ENCODE peak calls at places on chromosomes 5 and 9, in five cellular contexts. One of them, this sample, is unnamed.
A peak's percentile ranks its signal among the peaks of the same experiment; 100 is the strongest.

GRCh38 chr9:21919377-21920362 is 74.5 kb downstream of the CDKN2A start:
- DNase-seq in uterus: no peak
- DNase-seq in upper lobe of left lung: no peak
- DNase-seq in stomach: no peak
- DNase-seq in Caco-2: no peak
- DNase-seq in this sample: no peak

GRCh38 chr9:123724211-123724831 is 205.6 kb downstream of the DENND1A start:
- DNase-seq in uterus: no peak
- DNase-seq in upper lobe of left lung: no peak
- DNase-seq in stomach: no peak
- DNase-seq in Caco-2: no peak
- DNase-seq in this sample: no peak

GRCh38 chr9:136287960-136288753 is 15.7 kb downstream of the CCDC187 start:
- DNase-seq in uterus: no peak
- DNase-seq in upper lobe of left lung: peak; percentile 61
- DNase-seq in stomach: no peak
- DNase-seq in Caco-2: no peak
- DNase-seq in this sample: no peak

GRCh38 chr9:129735546-129735945 is 17.3 kb downstream of the PTGES start:
- DNase-seq in uterus: no peak
- DNase-seq in upper lobe of left lung: no peak
- DNase-seq in stomach: no peak
- DNase-seq in Caco-2: no peak
- DNase-seq in this sample: no peak

GRCh38 chr5:34009610-34010009 is 1.8 kb upstream of the AMACR start:
- DNase-seq in uterus: no peak
- DNase-seq in upper lobe of left lung: no peak
- DNase-seq in stomach: no peak
- DNase-seq in Caco-2: no peak
- DNase-seq in this sample: no peak

GRCh38 chr5:146816775-146817387 is 61.7 kb downstream of the PPP2R2B start:
- DNase-seq in uterus: no peak
- DNase-seq in upper lobe of left lung: no peak
- DNase-seq in stomach: no peak
- DNase-seq in Caco-2: no peak
- DNase-seq in this sample: no peak

GRCh38 chr5:127040779-127041520 is 10.6 kb upstream of the MARCHF3 start:
- DNase-seq in uterus: peak; percentile 40
- DNase-seq in upper lobe of left lung: no peak
- DNase-seq in stomach: peak; percentile 28
- DNase-seq in Caco-2: no peak
- DNase-seq in this sample: no peak

GRCh38 chr5:96067902-96068614 is 106.4 kb upstream of the ELL2 start:
- DNase-seq in uterus: no peak
- DNase-seq in upper lobe of left lung: no peak
- DNase-seq in stomach: no peak
- DNase-seq in Caco-2: peak; percentile 47
- DNase-seq in this sample: no peak

GRCh38 chr5:117665121-117665520 is 1090.5 kb upstream of the SEMA6A start:
- DNase-seq in uterus: no peak
- DNase-seq in upper lobe of left lung: no peak
- DNase-seq in stomach: no peak
- DNase-seq in Caco-2: no peak
- DNase-seq in this sample: no peak

GRCh38 chr9:16434522-16434921 is 435.9 kb downstream of the BNC2 start:
- DNase-seq in uterus: no peak
- DNase-seq in upper lobe of left lung: no peak
- DNase-seq in stomach: no peak
- DNase-seq in Caco-2: no peak
- DNase-seq in this sample: no peak

GRCh38 chr5:16866795-16867584 is 69.1 kb downstream of the MYO10 start:
- DNase-seq in uterus: no peak
- DNase-seq in upper lobe of left lung: peak; percentile 66
- DNase-seq in stomach: peak; percentile 79
- DNase-seq in Caco-2: no peak
- DNase-seq in this sample: no peak

GRCh38 chr5:40578501-40579451 is 100.9 kb upstream of the PTGER4 start:
- DNase-seq in uterus: no peak
- DNase-seq in upper lobe of left lung: no peak
- DNase-seq in stomach: no peak
- DNase-seq in Caco-2: no peak
- DNase-seq in this sample: no peak

GRCh38 chr5:142853682-142854081 is 83.5 kb downstream of the ARHGAP26 start:
- DNase-seq in uterus: no peak
- DNase-seq in upper lobe of left lung: no peak
- DNase-seq in stomach: no peak
- DNase-seq in Caco-2: no peak
- DNase-seq in this sample: no peak

GRCh38 chr9:130519927-130520326 is 59.5 kb upstream of the FUBP3 start:
- DNase-seq in uterus: no peak
- DNase-seq in upper lobe of left lung: no peak
- DNase-seq in stomach: no peak
- DNase-seq in Caco-2: no peak
- DNase-seq in this sample: no peak

GRCh38 chr5:76771705-76772405 is 47.0 kb upstream of the F2RL1 start:
- DNase-seq in uterus: no peak
- DNase-seq in upper lobe of left lung: no peak
- DNase-seq in stomach: no peak
- DNase-seq in Caco-2: no peak
- DNase-seq in this sample: no peak

GRCh38 chr9:129280236-129281231 is 102.5 kb upstream of the IER5L start:
- DNase-seq in uterus: no peak
- DNase-seq in upper lobe of left lung: peak; percentile 31
- DNase-seq in stomach: no peak
- DNase-seq in Caco-2: no peak
- DNase-seq in this sample: no peak

GRCh38 chr9:114348906-114349482 is 19.3 kb downstream of the ORM2 start:
- DNase-seq in uterus: peak; percentile 95
- DNase-seq in upper lobe of left lung: no peak
- DNase-seq in stomach: no peak
- DNase-seq in Caco-2: peak; percentile 80
- DNase-seq in this sample: peak; percentile 57

GRCh38 chr9:88590558-88591146 is 55.7 kb downstream of the NXNL2 start:
- DNase-seq in uterus: no peak
- DNase-seq in upper lobe of left lung: peak; percentile 53
- DNase-seq in stomach: no peak
- DNase-seq in Caco-2: peak; percentile 17
- DNase-seq in this sample: no peak

GRCh38 chr5:151427258-151427657 is 20.1 kb upstream of the SLC36A1 start:
- DNase-seq in uterus: no peak
- DNase-seq in upper lobe of left lung: no peak
- DNase-seq in stomach: no peak
- DNase-seq in Caco-2: no peak
- DNase-seq in this sample: no peak

GRCh38 chr5:178993236-178993765 is 1.8 kb downstream of the GRM6 start:
- DNase-seq in uterus: no peak
- DNase-seq in upper lobe of left lung: peak; percentile 54
- DNase-seq in stomach: no peak
- DNase-seq in Caco-2: no peak
- DNase-seq in this sample: no peak

GRCh38 chr5:166551384-166551783 is 1740.1 kb upstream of the WWC1 start:
- DNase-seq in uterus: no peak
- DNase-seq in upper lobe of left lung: no peak
- DNase-seq in stomach: no peak
- DNase-seq in Caco-2: no peak
- DNase-seq in this sample: no peak

GRCh38 chr9:107142430-107142829 is 140.6 kb upstream of the RAD23B start:
- DNase-seq in uterus: no peak
- DNase-seq in upper lobe of left lung: no peak
- DNase-seq in stomach: no peak
- DNase-seq in Caco-2: no peak
- DNase-seq in this sample: no peak

GRCh38 chr9:18791074-18791473 is 241.9 kb downstream of the SAXO1 start:
- DNase-seq in uterus: no peak
- DNase-seq in upper lobe of left lung: no peak
- DNase-seq in stomach: no peak
- DNase-seq in Caco-2: peak; percentile 44
- DNase-seq in this sample: no peak

GRCh38 chr9:128276574-128277270 is 646 bp downstream of the SWI5 start:
- DNase-seq in uterus: peak; percentile 55
- DNase-seq in upper lobe of left lung: no peak
- DNase-seq in stomach: no peak
- DNase-seq in Caco-2: peak; percentile 33
- DNase-seq in this sample: no peak

GRCh38 chr5:140690941-140691924 is at the start of the genes HARS1 and HARS2:
- DNase-seq in uterus: peak; percentile 84
- DNase-seq in upper lobe of left lung: peak; percentile 91
- DNase-seq in stomach: peak; percentile 93
- DNase-seq in Caco-2: peak; percentile 94
- DNase-seq in this sample: peak; percentile 55

GRCh38 chr9:134959971-134960310 is 42.2 kb upstream of the FCN1 start:
- DNase-seq in uterus: no peak
- DNase-seq in upper lobe of left lung: no peak
- DNase-seq in stomach: no peak
- DNase-seq in Caco-2: no peak
- DNase-seq in this sample: no peak

GRCh38 chr5:27315541-27316282 is 277.3 kb upstream of the CDH9 start:
- DNase-seq in uterus: no peak
- DNase-seq in upper lobe of left lung: no peak
- DNase-seq in stomach: no peak
- DNase-seq in Caco-2: no peak
- DNase-seq in this sample: no peak

GRCh38 chr5:159552751-159553150 is 222.5 kb upstream of the IL12B start:
- DNase-seq in uterus: no peak
- DNase-seq in upper lobe of left lung: no peak
- DNase-seq in stomach: no peak
- DNase-seq in Caco-2: no peak
- DNase-seq in this sample: no peak

GRCh38 chr9:104860280-104860679 is 67.7 kb downstream of the ABCA1 start:
- DNase-seq in uterus: no peak
- DNase-seq in upper lobe of left lung: no peak
- DNase-seq in stomach: no peak
- DNase-seq in Caco-2: no peak
- DNase-seq in this sample: no peak

GRCh38 chr5:66989286-66989685 is 207.3 kb downstream of the CD180 start:
- DNase-seq in uterus: no peak
- DNase-seq in upper lobe of left lung: no peak
- DNase-seq in stomach: no peak
- DNase-seq in Caco-2: no peak
- DNase-seq in this sample: no peak

GRCh38 chr5:135313946-135314345 is 85.1 kb downstream of the MACROH2A1 start:
- DNase-seq in uterus: no peak
- DNase-seq in upper lobe of left lung: no peak
- DNase-seq in stomach: no peak
- DNase-seq in Caco-2: no peak
- DNase-seq in this sample: no peak

GRCh38 chr9:10005206-10005605 is 607.6 kb downstream of the PTPRD start:
- DNase-seq in uterus: no peak
- DNase-seq in upper lobe of left lung: no peak
- DNase-seq in stomach: no peak
- DNase-seq in Caco-2: no peak
- DNase-seq in this sample: no peak

DNA sequence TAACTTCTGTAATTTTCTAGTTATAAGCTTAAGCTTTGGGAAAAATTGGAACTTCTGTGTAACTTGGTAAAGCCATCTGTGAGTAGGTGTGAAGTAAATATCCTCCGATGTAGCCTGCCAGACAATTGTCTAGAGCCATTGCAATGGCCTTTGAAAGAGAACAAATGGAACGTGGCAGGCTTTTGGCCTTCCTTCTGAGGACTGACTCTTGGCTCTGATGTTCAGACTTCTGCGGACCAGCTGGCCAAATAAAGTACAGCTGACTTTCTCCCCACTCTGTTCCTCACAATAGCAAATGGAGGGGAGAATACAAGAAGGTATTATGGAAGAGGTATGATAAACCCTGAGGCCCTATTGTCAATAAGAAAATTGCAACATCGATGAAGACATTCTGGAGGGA is 203.4 kb upstream of the NMUR2 start:
- DNase-seq in uterus: no peak
- DNase-seq in upper lobe of left lung: no peak
- DNase-seq in stomach: no peak
- DNase-seq in Caco-2: no peak
- DNase-seq in this sample: no peak
- H3K9me3 ChIP-seq in uterus: no peaks in the 10 kb centered on the region
- H3K9me3 ChIP-seq in upper lobe of left lung: no peaks in the 10 kb centered on the region
- H3K9me3 ChIP-seq in stomach: no peaks in the 10 kb centered on the region
- H3K9me3 ChIP-seq in Caco-2: no peaks in the 10 kb centered on the region
- H3K9me3 ChIP-seq in this sample: no peaks in the 10 kb centered on the region

DNA sequence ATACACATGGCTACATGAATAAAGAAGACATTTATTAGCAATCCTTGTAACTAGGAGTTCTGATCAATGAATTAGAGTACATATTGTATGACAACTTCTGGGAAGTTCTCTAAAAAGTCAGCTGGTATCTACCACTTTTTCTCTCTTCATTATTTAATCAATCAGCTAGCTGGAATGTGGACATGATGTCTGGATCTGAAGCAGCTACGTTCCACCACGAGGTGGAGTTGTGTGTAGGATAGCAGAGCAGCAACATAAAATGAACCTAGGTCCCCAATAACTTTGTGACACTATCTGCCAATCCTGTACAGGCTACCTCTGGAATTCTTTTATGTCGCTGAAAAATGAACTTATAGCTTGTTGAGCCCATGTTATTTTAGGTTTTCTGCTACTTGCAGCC is 32.9 kb upstream of the ENTREP1 start:
- DNase-seq in uterus: no peak
- DNase-seq in upper lobe of left lung: no peak
- DNase-seq in stomach: no peak
- DNase-seq in Caco-2: no peak
- DNase-seq in this sample: no peak
- TF ChIP-seq CTCF in uterus: no peak
- TF ChIP-seq CTCF in upper lobe of left lung: no peak
- TF ChIP-seq CTCF in stomach: no peak
- TF ChIP-seq CTCF in Caco-2: no peak
- TF ChIP-seq CTCF in this sample: no peak

GRCh38 chr9:86563959-86564358 is 209.7 kb upstream of the TUT7 start:
- DNase-seq in uterus: no peak
- DNase-seq in upper lobe of left lung: no peak
- DNase-seq in stomach: no peak
- DNase-seq in Caco-2: no peak
- DNase-seq in this sample: no peak
- H3K9me3 ChIP-seq in uterus: no peaks in the 10 kb centered on the region
- H3K9me3 ChIP-seq in upper lobe of left lung: no peaks in the 10 kb centered on the region
- H3K9me3 ChIP-seq in stomach: peaks cover 14% of the 10 kb centered on the region
- H3K9me3 ChIP-seq in Caco-2: no peaks in the 10 kb centered on the region
- H3K9me3 ChIP-seq in this sample: no peaks in the 10 kb centered on the region

GRCh38 chr5:56358703-56359428 is 125.7 kb upstream of the ANKRD55 start:
- DNase-seq in uterus: peak; percentile 64
- DNase-seq in upper lobe of left lung: peak; percentile 14
- DNase-seq in stomach: peak; percentile 53
- DNase-seq in Caco-2: peak; percentile 91
- DNase-seq in this sample: no peak
- TF ChIP-seq CTCF in uterus: no peak
- TF ChIP-seq CTCF in upper lobe of left lung: no peak
- TF ChIP-seq CTCF in stomach: no peak
- TF ChIP-seq CTCF in Caco-2: no peak
- TF ChIP-seq CTCF in this sample: no peak